ENCODE peak calls at places on chromosomes 1 and 21, in five cellular contexts. C, G, A, D and H are unnamed samples.

GRCh38 chr21:41933259-41934079 is 20.3 kb downstream of the C2CD2 start:
- DNase-seq in C (no peak), G (no peak), D (no peak), A (no peak), H (no peak)

GRCh38 chr1:208928335-208928734 is 655.2 kb upstream of the CAMK1G start:
- DNase-seq in G (no peak), A (no peak), D (no peak), C (no peak), H (no peak)

GRCh38 chr1:47433453-47434050 is 4.3 kb upstream of the FOXD2 start:
- DNase-seq in C (no peak), G (no peak), D (no peak), A (no peak), H (no peak)

GRCh38 chr1:41542196-41542955 is 57.9 kb upstream of the EDN2 start:
- DNase-seq in A (no peak), G (no peak), D (no peak), C (no peak), H (no peak)

GRCh38 chr1:2355408-2356261 is 35.7 kb downstream of the MORN1 start:
- DNase-seq in A (no peak), C (no peak), D (no peak), G (no peak), H (no peak)

GRCh38 chr1:234928642-234929041 is 200.0 kb downstream of the TOMM20 start:
- DNase-seq in G (no peak), C (no peak), A (no peak), D (no peak), H (no peak)

GRCh38 chr1:172287207-172287606 is 133.3 kb upstream of the C1orf105 start:
- DNase-seq in G (no peak), A (no peak), D (no peak), C (no peak), H (no peak)

GRCh38 chr1:102863704-102864103 is 244.6 kb downstream of the COL11A1 start:
- DNase-seq in G (no peak), A (no peak), C (no peak), D (no peak), H (no peak)

GRCh38 chr1:230067871-230068814 is 1.1 kb downstream of the GALNT2 start:
- DNase-seq in C (peak), A (peak), D (peak), G (peak), H (peak)

GRCh38 chr1:53401815-53402745 is 57.1 kb upstream of the DMRTB1 start:
- DNase-seq in D (no peak), G (no peak), C (no peak), A (no peak), H (no peak)

GRCh38 chr1:214862421-214862820 is 220.1 kb upstream of the KCNK2 start:
- DNase-seq in A (no peak), C (no peak), D (no peak), G (no peak), H (no peak)

GRCh38 chr1:175307160-175307559 is 114.6 kb upstream of the KIAA0040 start:
- DNase-seq in C (no peak), D (no peak), G (no peak), A (no peak), H (no peak)

GRCh38 chr1:246364415-246364941 is 142.6 kb downstream of the SMYD3 start:
- DNase-seq in D (no peak), C (no peak), G (no peak), A (no peak), H (no peak)

GRCh38 chr21:45074048-45074817 is at the start of gene ADARB1:
- DNase-seq in C (peak), A (peak), G (peak), D (peak), H (no peak)

GRCh38 chr1:208185801-208186201 is 58.4 kb downstream of the PLXNA2 start:
- DNase-seq in C (no peak), G (no peak), D (no peak), A (no peak), H (no peak)

GRCh38 chr1:174995916-174996315 is 3.8 kb upstream of the CACYBP start:
- DNase-seq in A (no peak), C (no peak), G (no peak), D (no peak), H (no peak)

GRCh38 chr1:216937491-216937890 is 214.3 kb upstream of the ESRRG start:
- DNase-seq in A (no peak), D (no peak), C (no peak), G (no peak), H (no peak)

GRCh38 chr1:95974586-95974985 is 740.6 kb downstream of the RWDD3 start:
- DNase-seq in A (no peak), C (no peak), D (no peak), G (no peak), H (no peak)

GRCh38 chr1:179080866-179081695 is 789 bp upstream of the TOR3A start:
- DNase-seq in A (peak), D (no peak), C (no peak), G (no peak), H (no peak)

GRCh38 chr1:235078927-235079381 is 49.7 kb downstream of the TOMM20 start:
- DNase-seq in D (no peak), A (no peak), G (no peak), C (no peak), H (no peak)

GRCh38 chr1:23556661-23557470 is 2.4 kb downstream of the ID3 start:
- DNase-seq in D (no peak), C (no peak), G (no peak), A (no peak), H (no peak)

GRCh38 chr1:209815931-209816338 is 10.0 kb upstream of the IRF6 start:
- DNase-seq in C (no peak), D (no peak), G (no peak), A (no peak), H (no peak)

GRCh38 chr1:22288593-22289241 is 145.8 kb upstream of the WNT4 start:
- DNase-seq in D (no peak), C (no peak), A (no peak), G (no peak), H (no peak)

GRCh38 chr1:183777359-183777758 is 27.6 kb upstream of the RGL1 start:
- DNase-seq in A (no peak), G (no peak), C (no peak), D (no peak), H (no peak)

GRCh38 chr1:63319069-63320023 is 3.0 kb upstream of the FOXD3 start:
- DNase-seq in D (peak), A (no peak), C (peak), G (no peak), H (no peak)

GRCh38 chr21:45373991-45374816 is 30.8 kb upstream of the COL18A1 start:
- DNase-seq in A (no peak), D (no peak), C (no peak), G (no peak), H (no peak)

GRCh38 chr1:8848663-8849386 is 29.7 kb downstream of the ENO1 start:
- DNase-seq in G (peak), D (peak), C (peak), A (peak), H (peak)

GRCh38 chr1:52748119-52748518 is 21.9 kb downstream of the ZYG11B start:
- DNase-seq in G (no peak), C (no peak), D (no peak), A (no peak), H (no peak)

GRCh38 chr21:32312321-32312720 is 13.7 kb downstream of the MRAP start:
- DNase-seq in D (no peak), A (no peak), C (no peak), G (no peak), H (no peak)

GRCh38 chr1:150173161-150173585 is 23.5 kb downstream of the PLEKHO1 start:
- DNase-seq in A (no peak), D (no peak), C (no peak), G (no peak), H (no peak)

GRCh38 chr1:198520524-198521254 is 19.8 kb downstream of the ATP6V1G3 start:
- DNase-seq in A (peak), G (no peak), D (no peak), C (no peak), H (no peak)

GRCh38 chr1:206754011-206754410 is 16.6 kb upstream of the IL19 start:
- DNase-seq in C (no peak), D (no peak), A (no peak), G (no peak), H (no peak)

GRCh38 chr1:59903136-59903754 is 23.3 kb downstream of the CYP2J2 start:
- DNase-seq in D (peak), G (peak), A (peak), C (peak), H (no peak)

GRCh38 chr1:903721-904270 is 19.9 kb upstream of the SAMD11 start:
- DNase-seq in D (no peak), C (no peak), A (no peak), G (no peak), H (no peak)

GRCh38 chr1:203057831-203058673 is 27.8 kb downstream of the MYOG start:
- DNase-seq in G (no peak), C (no peak), A (no peak), D (no peak), H (no peak)

GRCh38 chr1:8409107-8409506 is 91.2 kb downstream of the SLC45A1 start:
- DNase-seq in G (no peak), D (no peak), A (peak), C (no peak), H (no peak)